ENCODE peak calls at places on chromosomes 1 and 21, in nine cellular contexts. K is IMR-90, Q is hepatocyte, F is epithelial cell of proximal tubule, E is WTC11, U is brain microvascular endothelial cell, D is cardiac muscle cell, B is astrocyte of the spinal cord, A is kidney epithelial cell. T is an unnamed sample.

GRCh38 chr1:112698366-112699310 is 8.3 kb downstream of the RHOC start:
- DNase-seq in K (no peak), A (no peak), B (no peak), F (no peak), E (no peak), U (no peak), D (no peak), Q (peak; percentile 92), T (no peak)

GRCh38 chr1:224427346-224427745 is 7.3 kb downstream of the WDR26 start:
- DNase-seq in K (peak; percentile 88), U (peak; percentile 69), D (peak; percentile 56), Q (no peak), F (no peak), A (no peak), B (peak; percentile 86), E (no peak), T (no peak)

GRCh38 chr1:165925498-165926079 is 98.2 kb downstream of the UCK2 start:
- DNase-seq in A (no peak), Q (no peak), B (no peak), U (no peak), F (no peak), D (no peak), E (no peak), K (no peak), T (no peak)

GRCh38 chr1:212688338-212689047 is 11.1 kb downstream of the BATF3 start:
- DNase-seq in K (peak; percentile 59), E (no peak), U (no peak), A (no peak), Q (peak; percentile 27), F (no peak), D (peak; percentile 88), B (no peak), T (no peak)

GRCh38 chr1:56098956-56099355 is 480.4 kb downstream of the PLPP3 start:
- DNase-seq in F (no peak), U (peak; percentile 53), E (no peak), A (no peak), K (peak; percentile 85), B (no peak), D (no peak), Q (no peak), T (no peak)

GRCh38 chr1:2375246-2375922 is 16.0 kb downstream of the MORN1 start:
- DNase-seq in K (no peak), Q (no peak), U (no peak), F (no peak), E (no peak), B (no peak), D (no peak), A (no peak), T (no peak)

GRCh38 chr1:37423810-37424209 is 50.6 kb upstream of the ZC3H12A start:
- DNase-seq in A (no peak), D (no peak), F (no peak), B (no peak), E (no peak), U (no peak), Q (no peak), K (no peak), T (no peak)

GRCh38 chr21:38986460-38987395 is 181.0 kb downstream of the ETS2 start:
- DNase-seq in A (no peak), K (no peak), B (no peak), Q (no peak), U (no peak), E (no peak), D (no peak), F (no peak), T (no peak)

GRCh38 chr1:91830242-91831131 is 55.5 kb downstream of the TGFBR3 start:
- DNase-seq in D (peak; percentile 87), K (peak; percentile 91), F (peak; percentile 88), Q (peak; percentile 27), A (no peak), U (peak; percentile 82), B (peak; percentile 82), E (no peak), T (peak; percentile 61)
- TF ChIP-seq CTCF in D (peak; percentile 54), K (peak; percentile 85), F (peak; percentile 68), Q (peak; percentile 25), A (peak; percentile 26), U (peak; percentile 67), B (peak; percentile 51), E (no peak), T (peak; percentile 59)

GRCh38 chr1:23963617-23964234 is 4.1 kb downstream of the PNRC2 start:
- DNase-seq in B (peak; percentile 15), D (no peak), U (no peak), E (no peak), A (no peak), Q (no peak), F (no peak), K (no peak), T (no peak)

GRCh38 chr1:23960291-23960718 is 677 bp downstream of the PNRC2 start:
- DNase-seq in B (peak; percentile 54), E (no peak), K (peak; percentile 30), F (no peak), U (no peak), Q (peak; percentile 27), D (peak; percentile 48), A (no peak), T (no peak)

GRCh38 chr1:23957096-23957495 is 2.5 kb upstream of the PNRC2 start:
- DNase-seq in F (no peak), Q (peak; percentile 28), D (no peak), E (no peak), A (no peak), B (no peak), U (no peak), K (no peak), T (no peak)

GRCh38 chr1:23958810-23959460 is 693 bp upstream of the PNRC2 start:
- DNase-seq in U (peak; percentile 90), F (peak; percentile 60), E (peak; percentile 75), Q (peak; percentile 92), K (peak; percentile 90), D (peak; percentile 92), A (peak; percentile 83), B (peak; percentile 93), T (peak; percentile 51)

GRCh38 chr1:23959461-23960290 is at the start of gene PNRC2:
- DNase-seq in U (peak; percentile 95), Q (peak; percentile 98), K (peak; percentile 94), A (peak; percentile 84), F (no peak), B (peak; percentile 98), D (peak; percentile 98), E (peak; percentile 97), T (peak; percentile 93)
- TF ChIP-seq CTCF in U (no peak), Q (no peak), K (no peak), A (no peak), F (no peak), B (no peak), D (no peak), E (no peak), T (peak; percentile 31)

DNA sequence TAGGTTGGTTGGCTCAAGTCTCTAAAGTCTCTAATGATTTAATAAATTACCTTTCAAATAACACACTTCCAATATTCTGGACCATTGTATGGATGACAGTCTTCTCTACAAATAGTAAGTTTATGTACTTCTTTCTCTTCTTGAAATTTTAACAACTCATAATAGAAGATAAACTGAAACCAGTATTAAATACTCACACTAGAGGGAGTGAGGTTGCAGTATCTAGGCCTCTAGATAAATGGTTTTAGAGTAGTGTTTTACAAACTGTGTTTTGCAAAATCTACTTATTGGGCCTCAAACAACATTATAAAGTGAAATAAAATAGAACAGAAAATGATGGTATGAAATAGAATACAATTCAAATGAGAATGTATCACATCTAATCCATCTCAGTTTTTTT is 479.9 kb upstream of the BRINP3 start:
- DNase-seq in Q (no peak), U (no peak), A (no peak), D (peak; percentile 10), F (no peak), E (no peak), B (peak; percentile 16), K (peak; percentile 6), T (no peak)
- TF ChIP-seq CTCF in Q (peak; percentile 20), U (no peak), A (no peak), D (no peak), F (no peak), E (no peak), B (peak; percentile 21), K (peak; percentile 15), T (no peak)

GRCh38 chr21:45011426-45011825 is 63.0 kb upstream of the ADARB1 start:
- DNase-seq in Q (no peak), E (peak; percentile 12), K (no peak), F (no peak), D (no peak), A (no peak), U (no peak), B (no peak), T (no peak)

GRCh38 chr21:45010860-45011259 is 63.5 kb upstream of the ADARB1 start:
- DNase-seq in E (peak; percentile 3), U (no peak), A (no peak), B (no peak), Q (no peak), F (no peak), D (no peak), K (no peak), T (no peak)

GRCh38 chr21:45012661-45013270 is 61.6 kb upstream of the ADARB1 start:
- DNase-seq in D (no peak), Q (peak; percentile 81), F (peak; percentile 4), K (no peak), U (no peak), E (peak; percentile 63), A (no peak), B (no peak), T (no peak)

GRCh38 chr21:45013271-45013841 is 61.0 kb upstream of the ADARB1 start:
- DNase-seq in K (no peak), U (no peak), F (no peak), B (no peak), E (peak; percentile 36), A (no peak), D (no peak), Q (peak; percentile 77), T (no peak)

GRCh38 chr21:45011911-45012660 is 62.3 kb upstream of the ADARB1 start:
- DNase-seq in U (peak; percentile 88), B (peak; percentile 87), Q (peak; percentile 93), D (peak; percentile 89), E (peak; percentile 62), K (peak; percentile 94), F (peak; percentile 48), A (peak; percentile 80), T (no peak)
- TF ChIP-seq CTCF in U (peak; percentile 28), B (no peak), Q (peak; percentile 33), D (peak; percentile 1), E (no peak), K (no peak), F (peak; percentile 13), A (peak; percentile 11), T (no peak)